ENCODE peak calls at places on chromosome 2, in eight cellular contexts. M, T, C, O, H, Z, K and P are unnamed samples.

GRCh38 chr2:29123584-29124349 is 8.6 kb downstream of the CLIP4 start:
- DNase-seq in Z (no peak), H (peak), O (peak), K (no peak), T (peak), C (peak), M (no peak), P (peak)

GRCh38 chr2:108449410-108450200 is 599 bp downstream of the GCC2 start:
- DNase-seq in M (no peak), O (peak), Z (peak), C (peak), K (peak), H (peak), T (peak), P (peak)

GRCh38 chr2:111944536-111945210 is 46.3 kb downstream of the MERTK start:
- DNase-seq in M (no peak), C (no peak), K (no peak), H (no peak), O (no peak), T (no peak), Z (peak), P (no peak)

GRCh38 chr2:3814846-3815245 is 111.5 kb downstream of the DCDC2C start:
- DNase-seq in H (no peak), C (no peak), O (no peak), K (no peak), Z (no peak), T (no peak), M (no peak), P (no peak)

GRCh38 chr2:85682378-85682777 is 11.8 kb upstream of the GNLY start:
- DNase-seq in M (no peak), H (no peak), Z (no peak), O (no peak), K (no peak), T (no peak), C (no peak), P (no peak)

GRCh38 chr2:25534455-25534854 is 138.9 kb downstream of the DTNB start:
- DNase-seq in M (no peak), C (no peak), Z (no peak), O (no peak), K (no peak), T (no peak), H (no peak), P (no peak)

GRCh38 chr2:26395394-26395793 is 6.3 kb upstream of the DRC1 start:
- DNase-seq in O (no peak), M (no peak), K (no peak), Z (no peak), C (no peak), T (no peak), H (no peak), P (no peak)

GRCh38 chr2:67322361-67323001 is 74.7 kb upstream of the ETAA1 start:
- DNase-seq in K (no peak), H (peak), O (peak), M (no peak), C (peak), T (peak), Z (peak), P (peak)

GRCh38 chr2:239919779-239920545 is 105.2 kb downstream of the NDUFA10 start:
- DNase-seq in T (no peak), M (no peak), H (no peak), C (no peak), O (peak), Z (no peak), K (no peak), P (no peak)

GRCh38 chr2:142144547-142144946 is 13.7 kb upstream of the LRP1B start:
- DNase-seq in H (no peak), K (no peak), O (no peak), M (no peak), T (no peak), Z (no peak), C (no peak), P (no peak)

GRCh38 chr2:238728322-238729260 is 119.3 kb upstream of the TWIST2 start:
- DNase-seq in T (peak), M (no peak), O (peak), C (no peak), K (no peak), Z (no peak), H (peak), P (peak)

GRCh38 chr2:121429119-121429903 is 101.4 kb upstream of the RNU4ATAC start:
- DNase-seq in K (no peak), C (no peak), Z (no peak), O (no peak), H (peak), M (no peak), T (no peak), P (peak)

GRCh38 chr2:85926931-85927527 is 38.2 kb upstream of the ST3GAL5 start:
- DNase-seq in T (peak), C (peak), M (no peak), O (peak), Z (no peak), K (no peak), H (peak), P (peak)

GRCh38 chr2:239377591-239377990 is 23.2 kb downstream of the HDAC4 start:
- DNase-seq in C (no peak), H (no peak), T (no peak), O (no peak), Z (no peak), M (peak), K (no peak), P (no peak)

GRCh38 chr2:25672500-25673169 is 742 bp downstream of the DTNB start:
- DNase-seq in H (peak), T (peak), K (peak), C (peak), O (peak), Z (peak), M (peak), P (peak)

GRCh38 chr2:94956797-94957391 is 68.6 kb upstream of the MAL start:
- DNase-seq in O (peak), T (peak), Z (peak), K (peak), M (no peak), H (peak), C (peak), P (peak)

GRCh38 chr2:189599245-189599644 is 18.7 kb upstream of the SLC40A1 start:
- DNase-seq in T (no peak), Z (no peak), K (no peak), H (no peak), O (no peak), M (no peak), C (no peak), P (peak)

GRCh38 chr2:218812861-218813260 is 18.7 kb downstream of the PRKAG3 start:
- DNase-seq in K (no peak), M (no peak), H (no peak), O (no peak), Z (no peak), C (no peak), T (no peak), P (no peak)
- H3K4me3 ChIP-seq in K (no peak), M (no peak), H (no peak), O (no peak), Z (no peak), C (no peak), T (no peak), P (no peak)

GRCh38 chr2:70888389-70888924 is 47.2 kb upstream of the ATP6V1B1 start:
- DNase-seq in C (no peak), Z (no peak), H (no peak), T (no peak), O (peak), K (no peak), M (no peak), P (no peak)
- H3K4me3 ChIP-seq in C (no peak), Z (no peak), H (no peak), T (no peak), O (no peak), K (no peak), M (no peak), P (no peak)

GRCh38 chr2:128644745-128645256 is 326.1 kb upstream of the HS6ST1 start:
- DNase-seq in T (no peak), H (no peak), M (no peak), O (peak), K (no peak), Z (no peak), C (no peak), P (no peak)
- H3K4me3 ChIP-seq in T (no peak), H (no peak), M (no peak), O (no peak), K (no peak), Z (no peak), C (no peak), P (no peak)

GRCh38 chr2:14632133-14632936 is at the start of gene LRATD1:
- DNase-seq in O (peak), K (no peak), C (peak), H (peak), M (peak), Z (no peak), T (peak), P (peak)
- H3K4me3 ChIP-seq in O (peak), K (no peak), C (peak), H (peak), M (peak), Z (no peak), T (no peak), P (peak)

DNA sequence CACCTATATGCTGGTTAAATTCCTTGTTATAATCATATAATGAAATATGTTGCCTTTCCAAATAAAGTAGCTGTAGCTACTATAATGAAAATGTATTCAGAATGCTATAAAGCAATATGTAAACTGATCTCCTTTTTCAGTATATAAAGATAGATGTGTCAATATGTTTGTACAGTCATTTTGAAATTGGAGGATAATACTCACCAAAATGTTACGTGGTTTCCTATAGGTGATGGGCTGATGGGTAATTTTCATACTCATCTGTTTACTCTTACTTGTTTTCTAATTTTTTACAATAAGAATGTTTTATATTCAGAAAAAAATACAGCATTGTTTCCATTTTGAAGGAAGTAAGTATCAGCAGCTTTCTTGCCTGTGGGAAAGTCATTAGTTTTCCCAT is 70.2 kb downstream of the PRKRA start:
- DNase-seq in K (no peak), O (no peak), H (no peak), T (no peak), M (no peak), C (no peak), Z (no peak), P (no peak)
- H3K4me3 ChIP-seq in K (no peak), O (no peak), H (no peak), T (no peak), M (no peak), C (no peak), Z (no peak), P (no peak)

DNA sequence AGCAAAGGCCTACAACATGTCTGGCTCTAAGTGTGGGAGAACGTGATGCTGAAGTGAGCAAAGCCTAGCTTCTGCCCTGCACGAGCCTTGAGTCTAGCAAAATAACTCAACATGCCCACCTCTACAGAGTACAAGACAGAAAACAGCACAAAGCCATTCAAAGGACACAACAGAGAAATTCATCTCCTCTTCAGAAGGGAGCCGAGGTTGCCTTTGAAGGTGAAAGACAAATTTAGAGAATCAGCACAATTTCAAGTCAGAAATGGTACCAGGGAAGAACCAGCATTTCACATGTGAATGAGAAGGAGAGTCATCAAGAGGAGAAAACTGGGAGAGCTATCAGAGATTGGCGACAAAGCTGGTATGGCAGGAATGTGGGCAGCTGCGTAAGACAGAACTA is 21.7 kb upstream of the CYTIP start:
- DNase-seq in Z (no peak), M (no peak), K (no peak), O (no peak), C (no peak), H (no peak), T (no peak), P (no peak)
- H3K4me3 ChIP-seq in Z (no peak), M (no peak), K (no peak), O (no peak), C (no peak), H (no peak), T (no peak), P (no peak)